ENCODE peak calls at places on chromosomes 13 and 19, in seven cellular contexts. R, Y, P, U, B, Z and L are unnamed samples.

GRCh38 chr13:110382229-110382628 is 75.1 kb downstream of the COL4A2 start:
- DNase-seq in Z (no peak), B (no peak), U (peak), Y (no peak), P (no peak), R (no peak), L (no peak)

GRCh38 chr13:46304546-46304945 is 82.5 kb downstream of the RUBCNL start:
- DNase-seq in R (no peak), Z (no peak), P (no peak), B (no peak), U (no peak), Y (no peak), L (no peak)

GRCh38 chr13:93690139-93690538 is 463.5 kb downstream of the GPC6 start:
- DNase-seq in P (no peak), U (peak), Z (no peak), B (no peak), R (no peak), Y (no peak), L (peak)

GRCh38 chr13:61040180-61040579 is 375.5 kb downstream of the PCDH20 start:
- DNase-seq in U (no peak), B (no peak), R (no peak), P (no peak), Y (no peak), Z (no peak), L (no peak)

GRCh38 chr13:22469421-22469820 is 711.4 kb upstream of the SGCG start:
- DNase-seq in Y (no peak), R (no peak), B (no peak), U (no peak), Z (no peak), P (no peak), L (no peak)

GRCh38 chr13:27835799-27836198 is 43.5 kb downstream of the GSX1 start:
- DNase-seq in Y (no peak), P (no peak), R (no peak), Z (no peak), B (no peak), U (no peak), L (no peak)

GRCh38 chr19:13229246-13229645 is 79.0 kb downstream of the IER2 start:
- DNase-seq in P (no peak), Y (no peak), B (no peak), Z (no peak), R (no peak), U (no peak), L (no peak)

GRCh38 chr13:74026753-74027152 is 107.5 kb downstream of the KLF12 start:
- DNase-seq in P (no peak), B (no peak), Z (no peak), R (no peak), U (no peak), Y (peak), L (peak)

GRCh38 chr13:61466280-61466679 is 50.6 kb upstream of the PCDH20 start:
- DNase-seq in Z (no peak), P (no peak), R (no peak), Y (no peak), U (no peak), B (no peak), L (peak)

GRCh38 chr19:10517760-10518443 is 655 bp upstream of the S1PR5 start:
- DNase-seq in U (no peak), Y (no peak), B (no peak), P (no peak), Z (no peak), R (no peak), L (no peak)

GRCh38 chr19:44722131-44723121 is 23.5 kb downstream of the CEACAM16 start:
- DNase-seq in Z (no peak), P (peak), U (no peak), B (no peak), Y (no peak), R (no peak), L (no peak)

GRCh38 chr19:888615-889385 is 4.2 kb downstream of the MED16 start:
- DNase-seq in U (no peak), Z (no peak), P (no peak), R (no peak), B (no peak), Y (peak), L (no peak)

GRCh38 chr13:52869050-52869449 is 20.6 kb upstream of the PCDH8 start:
- DNase-seq in Z (no peak), Y (no peak), U (no peak), R (no peak), B (no peak), P (no peak), L (no peak)

GRCh38 chr19:38307076-38307475 is 3.0 kb downstream of the C19orf33 start:
- DNase-seq in U (no peak), Y (no peak), R (no peak), Z (no peak), P (no peak), B (no peak), L (no peak)

GRCh38 chr19:38306236-38306635 is 2.2 kb downstream of the C19orf33 start:
- DNase-seq in Z (no peak), U (no peak), Y (no peak), R (no peak), B (no peak), P (no peak), L (no peak)

GRCh38 chr19:38308006-38308766 is 4.1 kb downstream of the C19orf33 start:
- DNase-seq in P (no peak), B (no peak), R (no peak), Y (no peak), U (no peak), Z (no peak), L (no peak)

GRCh38 chr19:38308926-38309614 is 5.0 kb downstream of the C19orf33 start:
- DNase-seq in Z (no peak), Y (no peak), B (no peak), R (no peak), U (no peak), P (no peak), L (no peak)

GRCh38 chr19:38307597-38307996 is 3.5 kb downstream of the C19orf33 start:
- DNase-seq in Y (no peak), R (no peak), U (no peak), Z (no peak), B (no peak), P (no peak), L (no peak)
- TF ChIP-seq CTCF in Y (no peak), R (no peak), U (no peak), Z (no peak), B (no peak), P (no peak), L (no peak)

DNA sequence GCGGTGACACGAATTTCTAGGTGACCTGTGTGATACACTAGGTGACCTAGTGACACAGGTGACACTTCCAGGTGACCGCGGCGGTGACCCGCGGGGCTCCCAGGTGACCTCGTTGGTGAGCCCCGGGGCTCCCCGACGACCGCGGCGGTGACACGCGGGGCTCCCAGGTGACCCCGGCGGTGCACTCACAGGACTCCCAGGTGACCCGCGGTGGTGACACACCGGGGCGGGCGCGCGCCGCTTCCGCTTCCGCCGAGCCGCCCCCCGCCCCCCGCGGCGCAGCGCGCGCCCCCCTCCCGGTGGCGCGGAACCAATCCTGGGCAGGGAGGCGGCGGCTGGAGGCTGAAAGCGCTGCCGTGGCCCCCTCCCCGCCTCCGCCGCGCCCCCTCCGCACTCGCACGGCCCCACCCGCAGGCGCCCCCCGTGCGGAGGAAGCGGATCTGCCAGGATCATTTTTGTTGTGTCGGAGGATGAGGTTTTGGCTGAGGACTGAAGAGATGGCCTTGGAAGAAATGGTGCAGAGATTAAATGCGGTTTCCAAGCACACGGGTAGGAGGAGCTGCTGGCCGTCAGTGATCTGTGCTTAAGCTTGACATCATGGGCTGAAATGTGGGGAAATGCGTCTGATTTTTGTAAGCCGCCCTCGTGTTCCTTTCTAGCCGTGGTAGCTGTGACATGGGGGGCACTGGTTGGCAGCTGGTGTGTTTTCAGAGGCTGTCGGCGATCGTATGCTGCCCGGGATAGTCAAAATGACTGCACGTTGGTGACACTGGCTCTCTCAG is at the start of gene MCF2L:
- DNase-seq in U (peak), P (peak), Y (peak), Z (peak), R (no peak), B (no peak), L (no peak)
- TF ChIP-seq CTCF in U (peak), P (no peak), Y (peak), Z (peak), R (no peak), B (peak), L (no peak)

GRCh38 chr19:39890755-39891551 is 43.5 kb downstream of the FCGBP start:
- DNase-seq in Z (no peak), P (no peak), Y (peak), B (no peak), U (no peak), R (no peak), L (no peak)
- TF ChIP-seq CTCF in Z (no peak), P (no peak), Y (no peak), B (no peak), U (no peak), R (no peak), L (no peak)

GRCh38 chr13:34076943-34077703 is 259.2 kb downstream of the RFC3 start:
- DNase-seq in B (peak), R (no peak), U (peak), P (no peak), Y (no peak), Z (peak), L (no peak)
- TF ChIP-seq CTCF in B (peak), R (peak), U (peak), P (peak), Y (peak), Z (peak), L (peak)

DNA sequence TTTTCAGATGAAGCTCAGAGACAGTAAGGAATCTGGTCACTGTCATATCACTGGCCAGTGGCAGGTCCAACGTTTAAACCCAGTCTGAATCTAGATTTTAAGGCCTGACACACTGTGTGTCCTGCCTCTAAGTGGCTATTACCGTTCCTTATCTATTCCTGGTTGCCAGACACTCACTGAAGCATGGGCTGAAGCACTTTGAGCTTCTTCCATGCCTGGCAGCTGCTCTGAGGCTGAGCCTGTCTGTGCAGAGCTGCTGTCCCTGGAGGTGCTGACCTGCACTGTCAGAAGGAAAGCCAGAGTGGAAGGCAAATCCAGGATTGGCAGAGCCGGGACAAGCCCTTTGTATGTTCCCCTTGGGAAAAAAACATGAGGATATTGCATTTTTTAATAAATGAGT is 109.2 kb upstream of the SLC7A1 start:
- DNase-seq in B (no peak), P (no peak), R (no peak), Z (no peak), Y (no peak), U (no peak), L (no peak)
- TF ChIP-seq CTCF in B (no peak), P (no peak), R (no peak), Z (no peak), Y (no peak), U (no peak), L (no peak)

GRCh38 chr19:54411033-54411432 is 4.2 kb upstream of the TTYH1 start:
- DNase-seq in Y (no peak), Z (no peak), B (no peak), R (no peak), P (no peak), U (no peak), L (no peak)
- TF ChIP-seq CTCF in Y (no peak), Z (no peak), B (no peak), R (no peak), P (no peak), U (no peak), L (no peak)